ENCODE peak calls at places on chromosomes 12 and 14, in eight cellular contexts. A is Right ventricle myocardium superior; E is LoVo; M is activated CD4-positive, alpha-beta T cell treated with anti-CD3 and anti-CD28 coated beads, Interleukin-2, amount 10 ng/mL, durations not matched to agents 7 days and 5 days; G is activated T-helper 1 cell treated with Interleukin-2 at 50 U/mL for 16 hours; Q is B cell; L is skeletal muscle cell; B is K562. W is an unnamed sample.

GRCh38 chr14:32202468-32202865 is 602 bp downstream of the RNU6-8 start:
- DNase-seq in L (no peak), Q (no peak), M (no peak), E (no peak), G (no peak), B (no peak), A (no peak), W (peak; percentile 28)

GRCh38 chr12:113390064-113391043 is 13.3 kb downstream of the SDS start:
- DNase-seq in A (no peak), M (no peak), G (no peak), E (no peak), L (no peak), Q (no peak), B (no peak), W (no peak)

GRCh38 chr14:72366619-72367018 is 434.4 kb downstream of the RGS6 start:
- DNase-seq in B (no peak), G (no peak), E (no peak), L (no peak), A (no peak), Q (no peak), M (no peak), W (no peak)

GRCh38 chr12:106903241-106903950 is 52.3 kb upstream of the TMEM263 start:
- DNase-seq in L (no peak), G (peak; percentile 64), A (peak; percentile 84), B (peak; percentile 94), E (peak; percentile 75), M (peak; percentile 73), Q (peak; percentile 39), W (peak; percentile 92)

GRCh38 chr14:74571901-74572828 is 39.9 kb downstream of the LTBP2 start:
- DNase-seq in M (no peak), E (peak; percentile 75), L (peak; percentile 98), Q (no peak), B (no peak), G (no peak), A (no peak), W (no peak)

GRCh38 chr12:120628919-120629318 is 11.5 kb upstream of the CABP1 start:
- DNase-seq in M (no peak), L (no peak), E (no peak), A (no peak), G (no peak), B (no peak), Q (no peak), W (peak; percentile 72)

GRCh38 chr14:92677087-92677668 is 71.2 kb downstream of the LGMN start:
- DNase-seq in M (no peak), Q (peak; percentile 70), E (no peak), A (no peak), B (no peak), G (no peak), L (no peak), W (no peak)

GRCh38 chr12:99027491-99027890 is 382.4 kb downstream of the APAF1 start:
- DNase-seq in L (no peak), Q (no peak), B (no peak), G (no peak), M (no peak), E (no peak), A (no peak), W (no peak)

GRCh38 chr12:109277899-109278762 is 31.0 kb downstream of the FOXN4 start:
- DNase-seq in Q (no peak), B (no peak), A (no peak), G (no peak), L (no peak), E (no peak), M (no peak), W (no peak)

GRCh38 chr12:95633671-95634465 is 82.6 kb upstream of the USP44 start:
- DNase-seq in E (no peak), M (no peak), L (no peak), G (no peak), Q (no peak), A (no peak), B (no peak), W (no peak)

GRCh38 chr12:117966511-117966910 is 2.3 kb downstream of the KSR2 start:
- DNase-seq in Q (no peak), E (no peak), G (no peak), L (no peak), B (no peak), A (no peak), M (no peak), W (no peak)

W was measured in GM23338.